ENCODE peak calls at places on chromosomes 13 and 19, in four cellular contexts. G is hepatocyte, T is left lung, A is heart right ventricle. W is an unnamed sample.

GRCh38 chr13:86870388-86870966 is 800.7 kb upstream of the SLITRK5 start:
- DNase-seq in A (no peak), G (peak; percentile 28), T (no peak), W (no peak)

GRCh38 chr13:106151056-106151699 is 384.3 kb downstream of the EFNB2 start:
- DNase-seq in G (peak; percentile 43), A (no peak), T (no peak), W (no peak)

GRCh38 chr19:10086032-10086903 is at the start of gene SHFL:
- DNase-seq in G (peak; percentile 91), T (peak; percentile 86), A (peak; percentile 74), W (peak; percentile 91)

GRCh38 chr13:35723820-35724219 is 247.3 kb upstream of the MAB21L1 start:
- DNase-seq in T (no peak), A (peak; percentile 48), G (no peak), W (no peak)

GRCh38 chr13:56378566-56378965 is 762.2 kb upstream of the PRR20A start:
- DNase-seq in G (no peak), A (no peak), T (no peak), W (no peak)

GRCh38 chr19:49679832-49680472 is 2.9 kb downstream of the PRMT1 start:
- DNase-seq in A (no peak), T (no peak), G (no peak), W (no peak)

GRCh38 chr19:35389192-35389861 is 18.5 kb downstream of the GPR42 start:
- DNase-seq in A (no peak), T (no peak), G (no peak), W (no peak)

GRCh38 chr13:79631260-79631659 is 150.3 kb downstream of the NDFIP2 start:
- DNase-seq in G (peak; percentile 59), T (no peak), A (peak; percentile 7), W (no peak)

GRCh38 chr19:38055040-38055439 is 148.0 kb downstream of the SIPA1L3 start:
- DNase-seq in T (no peak), A (no peak), G (no peak), W (no peak)

GRCh38 chr13:34857561-34857960 is 84.5 kb upstream of the NBEA start:
- DNase-seq in T (no peak), A (no peak), G (no peak), W (no peak)

GRCh38 chr13:71417205-71417604 is 449.8 kb downstream of the DACH1 start:
- DNase-seq in A (no peak), T (no peak), G (no peak), W (no peak)

GRCh38 chr13:23159205-23159586 is 21.6 kb upstream of the SGCG start:
- DNase-seq in G (peak; percentile 68), T (no peak), A (peak; percentile 33), W (peak; percentile 66)

GRCh38 chr13:23871616-23872220 is 17.5 kb downstream of the MIPEP start:
- DNase-seq in G (no peak), T (no peak), A (no peak), W (no peak)

GRCh38 chr19:1300744-1301490 is 15.2 kb downstream of the EFNA2 start:
- DNase-seq in T (no peak), G (no peak), A (no peak), W (no peak)

GRCh38 chr13:28527629-28528028 is 32.7 kb upstream of the FLT1 start:
- DNase-seq in T (peak; percentile 65), G (no peak), A (no peak), W (no peak)

GRCh38 chr13:101579291-101579802 is 126.9 kb downstream of the ITGBL1 start:
- DNase-seq in A (no peak), G (peak; percentile 19), T (no peak), W (no peak)

GRCh38 chr19:28940751-28941500 is 272.0 kb downstream of the UQCRFS1 start:
- DNase-seq in G (no peak), A (no peak), T (no peak), W (no peak)

GRCh38 chr19:7254590-7254989 is 39.6 kb downstream of the INSR start:
- DNase-seq in G (peak; percentile 32), T (no peak), A (no peak), W (no peak)

GRCh38 chr19:1173160-1173844 is 766 bp downstream of the SBNO2 start:
- DNase-seq in G (no peak), T (no peak), A (no peak), W (no peak)

GRCh38 chr19:54096642-54097106 is 3.9 kb downstream of the OSCAR start:
- DNase-seq in A (no peak), T (peak; percentile 42), G (no peak), W (peak; percentile 61)

GRCh38 chr13:52414963-52415362 is 9.0 kb upstream of the THSD1 start:
- DNase-seq in T (no peak), G (no peak), A (no peak), W (no peak)

GRCh38 chr13:114116734-114117133 is 15.7 kb downstream of the RASA3 start:
- DNase-seq in G (no peak), T (peak; percentile 21), A (no peak), W (no peak)

GRCh38 chr13:47288546-47288945 is 391.7 kb upstream of the HTR2A start:
- DNase-seq in A (no peak), G (no peak), T (no peak), W (no peak)

GRCh38 chr13:49664606-49665005 is 26.7 kb downstream of the EBPL start:
- DNase-seq in G (no peak), A (no peak), T (no peak), W (no peak)

GRCh38 chr13:105918842-105919741 is 616.4 kb downstream of the EFNB2 start:
- DNase-seq in G (peak; percentile 88), A (no peak), T (no peak), W (no peak)

GRCh38 chr19:34962945-34963530 is 991 bp downstream of the ZNF792 start:
- DNase-seq in A (no peak), G (no peak), T (no peak), W (no peak)

GRCh38 chr19:10395003-10395402 is 8.3 kb downstream of the CDC37 start:
- DNase-seq in G (no peak), T (no peak), A (no peak), W (no peak)

GRCh38 chr13:49060698-49061387 is 85.1 kb downstream of the FNDC3A start:
- DNase-seq in G (no peak), T (no peak), A (no peak), W (no peak)

GRCh38 chr13:44273991-44274810 is 99.4 kb upstream of the SERP2 start:
- DNase-seq in G (peak; percentile 34), A (no peak), T (no peak), W (no peak)

GRCh38 chr19:11856568-11857264 is 8.2 kb downstream of the ZNF439 start:
- DNase-seq in A (no peak), T (peak; percentile 46), G (peak; percentile 38), W (no peak)

GRCh38 chr19:37778613-37779138 is 710 bp downstream of the ZNF573 start:
- DNase-seq in G (peak; percentile 46), A (no peak), T (no peak), W (no peak)

DNA sequence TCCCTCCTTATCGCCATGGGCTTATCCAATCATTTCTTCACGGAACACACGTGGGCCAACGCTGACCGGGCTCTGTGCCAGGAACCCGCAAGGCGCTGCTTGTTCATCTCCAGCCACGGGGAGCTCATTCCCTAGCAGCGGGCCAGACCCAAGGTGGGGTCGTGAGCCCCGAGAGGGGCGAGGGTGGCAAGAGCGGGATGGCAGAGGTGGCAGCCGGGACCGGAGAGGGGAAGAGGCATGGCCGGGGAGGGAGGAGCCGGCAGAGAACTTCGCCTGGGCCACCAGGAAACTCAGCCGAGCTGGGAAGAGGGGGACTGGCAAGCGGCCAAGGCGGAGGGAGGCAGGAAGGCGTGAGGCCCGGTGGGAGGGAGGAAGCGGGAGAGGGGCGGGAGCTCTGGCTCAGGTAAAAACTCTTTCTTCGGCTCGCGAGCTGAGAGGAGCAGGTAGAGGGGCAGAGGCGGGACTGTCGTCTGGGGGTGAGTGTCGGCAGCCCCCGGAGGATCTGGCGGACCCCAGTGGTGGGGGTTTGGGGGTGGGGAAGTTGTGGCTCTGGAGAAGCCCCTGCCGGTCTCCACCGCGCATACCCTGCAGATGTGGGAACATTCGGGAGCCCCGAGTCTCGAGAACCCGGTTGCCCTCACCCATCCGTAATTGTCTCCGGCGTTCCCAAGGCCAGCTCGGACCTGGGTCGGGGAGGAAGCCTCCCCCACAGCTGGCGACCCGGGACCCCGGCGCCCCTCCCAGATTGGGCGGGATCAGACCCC is at the start of gene B3GNT3:
- DNase-seq in G (peak; percentile 92), T (peak; percentile 72), A (no peak), W (peak; percentile 60)
- H3K4me3 ChIP-seq in G (peak within 1 kb of the TSS; percentile 27), T (no peak within 1 kb of the TSS), A (no peak within 1 kb of the TSS), W (no peak within 1 kb of the TSS)

DNA sequence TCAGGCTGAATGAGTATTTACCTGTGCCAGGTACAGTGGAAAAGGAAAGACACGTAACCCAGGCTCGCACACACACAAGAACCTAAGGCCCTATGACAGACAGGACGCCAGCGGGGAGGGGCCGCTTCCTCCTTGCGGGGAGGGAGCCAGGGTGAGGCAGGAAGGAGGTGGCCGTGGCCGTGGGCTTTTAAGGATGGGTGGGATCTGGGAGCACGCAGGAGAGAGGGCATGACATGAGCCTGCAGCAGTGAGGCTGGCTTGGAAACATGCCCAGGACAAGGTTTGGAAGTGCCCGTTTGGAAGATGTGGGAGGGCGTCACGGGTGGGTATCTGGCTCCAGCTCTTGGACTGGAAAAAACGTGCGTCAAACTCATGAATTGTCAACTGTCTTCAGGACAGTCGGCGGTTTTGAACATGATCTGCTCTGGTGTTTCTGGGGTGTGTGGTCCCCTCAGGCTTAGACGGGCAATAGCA is 20.1 kb downstream of the SH3GL1 start:
- DNase-seq in T (peak; percentile 65), A (peak; percentile 60), G (no peak), W (no peak)
- H3K4me1 ChIP-seq in T (peaks cover 67% of the 10 kb centered on the region), A (peaks cover 38% of the 10 kb centered on the region), G (peaks cover 21% of the 10 kb centered on the region), W (peaks cover 3% of the 10 kb centered on the region)

DNA sequence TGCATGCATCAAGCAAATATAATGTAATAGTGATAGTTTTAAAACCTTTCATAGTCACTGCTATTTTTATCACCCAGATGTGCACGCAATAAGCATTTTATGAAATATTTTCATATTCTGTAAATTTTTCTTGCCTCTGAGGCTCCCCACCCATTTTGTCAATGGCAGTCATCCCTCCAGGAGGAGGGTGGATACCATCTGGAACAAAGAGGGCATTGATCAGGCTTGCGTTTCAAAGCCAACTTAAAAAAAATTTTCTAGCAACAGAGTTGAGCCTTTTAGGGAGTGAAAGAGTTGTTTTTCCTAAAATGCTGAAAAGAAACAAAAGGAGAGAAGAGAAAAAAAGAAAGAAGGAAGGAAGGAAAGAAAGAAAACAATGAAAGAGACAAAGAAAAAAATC is 63.5 kb upstream of the KLF12 start:
- DNase-seq in T (no peak), G (no peak), A (no peak), W (no peak)
- H3K27ac ChIP-seq in T (no peak overlapping the region), G (no peak overlapping the region), A (no peak overlapping the region), W (no peak overlapping the region)

DNA sequence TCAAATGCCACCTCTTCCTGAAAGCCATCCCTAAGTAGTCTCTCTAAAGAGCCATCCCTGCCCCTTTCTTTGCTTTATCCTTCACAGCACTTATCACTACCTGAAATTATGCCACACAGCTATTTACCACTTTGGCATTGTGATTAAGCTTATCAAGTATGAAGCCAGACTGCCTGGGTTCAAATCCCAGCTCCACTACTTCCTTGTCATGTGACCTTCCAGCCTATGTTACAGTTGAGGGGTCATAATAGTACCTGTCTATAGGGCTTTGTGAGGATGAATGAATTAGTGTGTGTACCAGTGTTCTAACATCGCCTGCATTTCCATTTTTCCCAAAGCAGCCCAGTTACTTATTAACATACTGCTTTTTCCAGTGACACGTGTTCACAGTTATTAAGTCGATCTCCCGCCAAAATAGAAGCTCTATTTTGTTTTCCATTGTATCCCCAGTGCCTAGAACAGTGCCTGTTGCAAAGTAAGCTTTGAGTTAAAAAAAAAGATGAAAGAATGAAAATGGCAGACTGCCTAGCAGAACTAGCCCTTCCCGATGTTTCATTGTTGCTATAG is 32.8 kb downstream of the ZSWIM9 start:
- DNase-seq in A (no peak), T (no peak), G (no peak), W (no peak)
- H3K4me3 ChIP-seq in A (peak overlapping the region; percentile 52), T (peak overlapping the region; percentile 53), G (peak overlapping the region; percentile 7), W (peak overlapping the region; percentile 55)

GRCh38 chr19:41917676-41918075 is 10.6 kb downstream of the ERFL start:
- DNase-seq in A (no peak), G (no peak), T (no peak), W (no peak)
- H3K4me1 ChIP-seq in A (no peaks in the 10 kb centered on the region), G (no peaks in the 10 kb centered on the region), T (peaks cover 7% of the 10 kb centered on the region), W (no peaks in the 10 kb centered on the region)